ENCODE peak calls at places on chromosome 12, in seven cellular contexts. Z is EH; Y is gastrocnemius medialis; O is stimulated activated CD4-positive, alpha-beta T cell treated with anti-CD3 and anti-CD28 coated beads, Interleukin-15, amount 100 ng/mL, for 1 hour; J is ureter; D is activated T-helper 1 cell treated with anti-CD3 and anti-CD28 coated beads, Interleukin-2, amount 50 U/mL, for 16 hours; A is GM13977. P is an unnamed sample.

GRCh38 chr12:25810683-25811082 is 147.8 kb upstream of the RASSF8 start:
- DNase-seq in A (no peak), J (no peak), Z (no peak), O (no peak), Y (no peak), D (no peak), P (no peak)

GRCh38 chr12:75389706-75390105 is 1.2 kb upstream of the GLIPR1L2 start:
- DNase-seq in Y (no peak), A (peak; percentile 7), O (no peak), J (no peak), D (no peak), Z (no peak), P (no peak)

GRCh38 chr12:46368138-46368537 is 4.4 kb downstream of the SLC38A2 start:
- DNase-seq in Y (no peak), Z (peak; percentile 28), D (no peak), J (no peak), O (no peak), A (no peak), P (no peak)

GRCh38 chr12:46675736-46676135 is 150.1 kb downstream of the SLC38A4 start:
- DNase-seq in A (peak; percentile 17), D (no peak), J (no peak), Z (peak; percentile 54), Y (no peak), O (no peak), P (no peak)

GRCh38 chr12:123952037-123952436 is 20.6 kb downstream of the CCDC92 start:
- DNase-seq in Z (peak; percentile 75), A (no peak), O (no peak), Y (no peak), J (no peak), D (no peak), P (no peak)

GRCh38 chr12:76144253-76144564 is 59.7 kb upstream of the NAP1L1 start:
- DNase-seq in D (no peak), A (no peak), J (no peak), Z (peak; percentile 61), O (no peak), Y (no peak), P (no peak)

GRCh38 chr12:119412811-119413794 is 78.6 kb downstream of the CCDC60 start:
- DNase-seq in O (no peak), A (peak; percentile 58), Z (peak; percentile 52), J (peak; percentile 52), D (no peak), Y (peak; percentile 53), P (no peak)

GRCh38 chr12:2640281-2640680 is 154.5 kb upstream of the FKBP4 start:
- DNase-seq in Z (no peak), J (no peak), Y (no peak), A (no peak), O (no peak), D (no peak), P (no peak)

GRCh38 chr12:45235087-45236025 is 19.5 kb downstream of the ANO6 start:
- DNase-seq in D (no peak), Z (peak; percentile 70), Y (peak; percentile 81), A (no peak), J (no peak), O (no peak), P (no peak)

GRCh38 chr12:124737040-124737419 is 126.6 kb downstream of the SCARB1 start:
- DNase-seq in A (no peak), D (no peak), Y (no peak), O (no peak), Z (no peak), J (no peak), P (no peak)

GRCh38 chr12:89450922-89451321 is 73.7 kb downstream of the GALNT4 start:
- DNase-seq in Y (no peak), D (no peak), Z (peak; percentile 93), A (no peak), O (no peak), J (no peak), P (no peak)

GRCh38 chr12:53719649-53720048 is 7.6 kb downstream of the CALCOCO1 start:
- DNase-seq in Z (peak; percentile 25), A (no peak), O (no peak), Y (no peak), D (no peak), J (no peak), P (no peak)

GRCh38 chr12:28507055-28507454 is 316.8 kb downstream of the CCDC91 start:
- DNase-seq in Z (peak; percentile 83), D (no peak), A (no peak), Y (no peak), O (no peak), J (no peak), P (no peak)

GRCh38 chr12:17577405-17577804 is 512.6 kb downstream of the RERGL start:
- DNase-seq in J (no peak), A (no peak), Z (no peak), Y (no peak), O (no peak), D (no peak), P (no peak)

GRCh38 chr12:111304642-111305071 is 64.2 kb downstream of the PHETA1 start:
- DNase-seq in O (no peak), Y (no peak), Z (no peak), J (no peak), D (no peak), A (no peak), P (no peak)

GRCh38 chr12:103326190-103326589 is 169.6 kb downstream of the C12orf42 start:
- DNase-seq in A (peak; percentile 42), Y (no peak), O (no peak), Z (no peak), D (no peak), J (no peak), P (no peak)

GRCh38 chr12:132520421-132521199 is 30.7 kb downstream of the FBRSL1 start:
- DNase-seq in A (no peak), D (no peak), Z (no peak), O (no peak), J (no peak), Y (no peak), P (no peak)

GRCh38 chr12:53709671-53710070 is 17.6 kb downstream of the CALCOCO1 start:
- DNase-seq in J (no peak), D (no peak), Z (no peak), A (no peak), O (no peak), Y (no peak), P (no peak)

GRCh38 chr12:50949801-50950302 is 2.5 kb upstream of the HIGD1C start:
- DNase-seq in O (no peak), Z (no peak), A (no peak), Y (no peak), J (no peak), D (no peak), P (no peak)

GRCh38 chr12:108442077-108442476 is 73.0 kb upstream of the FICD start:
- DNase-seq in Z (peak; percentile 25), A (no peak), D (no peak), O (no peak), Y (no peak), J (no peak), P (no peak)

GRCh38 chr12:13094349-13094748 is 9.1 kb downstream of the GSG1 start:
- DNase-seq in J (no peak), O (no peak), Y (no peak), D (no peak), A (peak; percentile 48), Z (peak; percentile 74), P (no peak)

GRCh38 chr12:78261901-78262300 is 431.2 kb downstream of the NAV3 start:
- DNase-seq in Y (no peak), J (no peak), A (no peak), O (no peak), Z (no peak), D (no peak), P (no peak)

GRCh38 chr12:42761601-42762350 is 172.2 kb upstream of the PRICKLE1 start:
- DNase-seq in A (no peak), D (no peak), O (no peak), J (no peak), Z (peak; percentile 77), Y (no peak), P (no peak)

GRCh38 chr12:119198440-119198839 is 19.7 kb downstream of the HSPB8 start:
- DNase-seq in O (no peak), D (no peak), A (no peak), J (no peak), Z (no peak), Y (no peak), P (no peak)

GRCh38 chr12:76031414-76032042 is at the start of gene PHLDA1:
- DNase-seq in Y (peak; percentile 84), Z (peak; percentile 98), O (peak; percentile 90), J (peak; percentile 97), A (peak; percentile 95), D (peak; percentile 91), P (peak; percentile 25)

P was measured in cortex of kidney.